ENCODE peak calls at places on chromosomes 11 and 22, in seven cellular contexts. One of them, this sample, is unnamed.

GRCh38 chr22:40183029-40183581 is 5.4 kb downstream of the TNRC6B start:
- DNase-seq in naive thymus-derived CD8-positive, alpha-beta T cell: no peak
- DNase-seq in foreskin keratinocyte: peak
- DNase-seq in COR-L47: no peak
- DNase-seq in IMR-90: peak
- DNase-seq in activated CD8-positive, alpha-beta memory T cell treated with anti-CD3 and anti-CD28 coated beads for 4 hours: no peak
- DNase-seq in HFFc6: peak
- DNase-seq in this sample: no peak

GRCh38 chr11:44125598-44125997 is 30.1 kb downstream of the EXT2 start:
- DNase-seq in naive thymus-derived CD8-positive, alpha-beta T cell: no peak
- DNase-seq in foreskin keratinocyte: no peak
- DNase-seq in COR-L47: no peak
- DNase-seq in IMR-90: no peak
- DNase-seq in activated CD8-positive, alpha-beta memory T cell treated with anti-CD3 and anti-CD28 coated beads for 4 hours: no peak
- DNase-seq in HFFc6: no peak
- DNase-seq in this sample: no peak

GRCh38 chr11:16410479-16410878 is 54.1 kb upstream of the SOX6 start:
- DNase-seq in naive thymus-derived CD8-positive, alpha-beta T cell: no peak
- DNase-seq in foreskin keratinocyte: peak
- DNase-seq in COR-L47: no peak
- DNase-seq in IMR-90: no peak
- DNase-seq in activated CD8-positive, alpha-beta memory T cell treated with anti-CD3 and anti-CD28 coated beads for 4 hours: no peak
- DNase-seq in HFFc6: no peak
- DNase-seq in this sample: no peak

GRCh38 chr11:21771097-21771496 is 421.8 kb upstream of the ANO5 start:
- DNase-seq in naive thymus-derived CD8-positive, alpha-beta T cell: no peak
- DNase-seq in foreskin keratinocyte: peak
- DNase-seq in COR-L47: no peak
- DNase-seq in IMR-90: no peak
- DNase-seq in activated CD8-positive, alpha-beta memory T cell treated with anti-CD3 and anti-CD28 coated beads for 4 hours: no peak
- DNase-seq in HFFc6: no peak
- DNase-seq in this sample: no peak

GRCh38 chr11:121936781-121937447 is 179.1 kb downstream of the BLID start:
- DNase-seq in naive thymus-derived CD8-positive, alpha-beta T cell: no peak
- DNase-seq in foreskin keratinocyte: peak
- DNase-seq in COR-L47: no peak
- DNase-seq in IMR-90: peak
- DNase-seq in activated CD8-positive, alpha-beta memory T cell treated with anti-CD3 and anti-CD28 coated beads for 4 hours: no peak
- DNase-seq in HFFc6: peak
- DNase-seq in this sample: no peak

GRCh38 chr11:130726234-130726559 is 190.1 kb downstream of the SNX19 start:
- DNase-seq in naive thymus-derived CD8-positive, alpha-beta T cell: no peak
- DNase-seq in foreskin keratinocyte: peak
- DNase-seq in COR-L47: no peak
- DNase-seq in IMR-90: peak
- DNase-seq in activated CD8-positive, alpha-beta memory T cell treated with anti-CD3 and anti-CD28 coated beads for 4 hours: no peak
- DNase-seq in HFFc6: no peak
- DNase-seq in this sample: no peak

GRCh38 chr11:47961383-47961782 is 19.0 kb upstream of the PTPRJ start:
- DNase-seq in naive thymus-derived CD8-positive, alpha-beta T cell: no peak
- DNase-seq in foreskin keratinocyte: no peak
- DNase-seq in COR-L47: no peak
- DNase-seq in IMR-90: no peak
- DNase-seq in activated CD8-positive, alpha-beta memory T cell treated with anti-CD3 and anti-CD28 coated beads for 4 hours: no peak
- DNase-seq in HFFc6: no peak
- DNase-seq in this sample: peak

GRCh38 chr11:67286621-67287333 is 2.3 kb upstream of the ANKRD13D start:
- DNase-seq in naive thymus-derived CD8-positive, alpha-beta T cell: no peak
- DNase-seq in foreskin keratinocyte: no peak
- DNase-seq in COR-L47: no peak
- DNase-seq in IMR-90: no peak
- DNase-seq in activated CD8-positive, alpha-beta memory T cell treated with anti-CD3 and anti-CD28 coated beads for 4 hours: no peak
- DNase-seq in HFFc6: no peak
- DNase-seq in this sample: no peak

GRCh38 chr11:8354622-8355417 is 91.1 kb upstream of the LMO1 start:
- DNase-seq in naive thymus-derived CD8-positive, alpha-beta T cell: no peak
- DNase-seq in foreskin keratinocyte: no peak
- DNase-seq in COR-L47: peak
- DNase-seq in IMR-90: no peak
- DNase-seq in activated CD8-positive, alpha-beta memory T cell treated with anti-CD3 and anti-CD28 coated beads for 4 hours: no peak
- DNase-seq in HFFc6: no peak
- DNase-seq in this sample: peak

GRCh38 chr11:133821776-133822175 is 23.5 kb downstream of the SPATA19 start:
- DNase-seq in naive thymus-derived CD8-positive, alpha-beta T cell: no peak
- DNase-seq in foreskin keratinocyte: no peak
- DNase-seq in COR-L47: peak
- DNase-seq in IMR-90: no peak
- DNase-seq in activated CD8-positive, alpha-beta memory T cell treated with anti-CD3 and anti-CD28 coated beads for 4 hours: no peak
- DNase-seq in HFFc6: no peak
- DNase-seq in this sample: no peak

GRCh38 chr11:16561150-16561549 is 177.3 kb upstream of the C11orf58 start:
- DNase-seq in naive thymus-derived CD8-positive, alpha-beta T cell: no peak
- DNase-seq in foreskin keratinocyte: no peak
- DNase-seq in COR-L47: no peak
- DNase-seq in IMR-90: peak
- DNase-seq in activated CD8-positive, alpha-beta memory T cell treated with anti-CD3 and anti-CD28 coated beads for 4 hours: no peak
- DNase-seq in HFFc6: no peak
- DNase-seq in this sample: no peak

This sample was measured in NCI-H2227 treated with DMSO at 0.1 percent for 48 hours.